ENCODE peak calls at places on chromosomes 3 and 15, in five cellular contexts. I is NCI-H510A; M is activated CD8-positive, alpha-beta memory T cell treated with anti-CD3 and anti-CD28 coated beads, Interleukin-2, amount 50 U/mL, for 48 hours; R is stimulated activated CD8-positive, alpha-beta memory T cell treated with anti-CD3 and anti-CD28 coated beads, Interleukin-2, amount 100 ng/mL, for 1 hour; P is upper lobe of right lung. J is an unnamed sample.

GRCh38 chr15:89400121-89400996 is 65.7 kb upstream of the POLG start:
- DNase-seq in I (peak), M (no peak), R (no peak), P (no peak), J (no peak)

GRCh38 chr15:100873029-100873677 is 6.5 kb upstream of the ALDH1A3 start:
- DNase-seq in I (no peak), M (no peak), R (peak), P (no peak), J (peak)

GRCh38 chr3:61666615-61667320 is 105.4 kb downstream of the PTPRG start:
- DNase-seq in I (no peak), M (no peak), R (no peak), P (no peak), J (no peak)

GRCh38 chr3:134693804-134694203 is 43.0 kb upstream of the KY start:
- DNase-seq in I (no peak), M (no peak), R (no peak), P (no peak), J (no peak)

GRCh38 chr15:71658036-71658435 is 152.3 kb upstream of the NR2E3 start:
- DNase-seq in I (no peak), M (no peak), R (no peak), P (no peak), J (no peak)

GRCh38 chr3:6542795-6543194 is 318.1 kb upstream of the GRM7 start:
- DNase-seq in I (peak), M (no peak), R (no peak), P (no peak), J (no peak)

GRCh38 chr3:159273608-159274007 is 471.8 kb downstream of the MFSD1 start:
- DNase-seq in I (no peak), M (no peak), R (no peak), P (no peak), J (peak)

GRCh38 chr3:129859272-129859671 is 34.2 kb downstream of the TMCC1 start:
- DNase-seq in I (no peak), M (no peak), R (no peak), P (no peak), J (no peak)

GRCh38 chr3:127365383-127365782 is 77.5 kb upstream of the PRR20G start:
- DNase-seq in I (no peak), M (no peak), R (no peak), P (peak), J (no peak)

GRCh38 chr15:82081904-82082810 is 36.3 kb upstream of the MEX3B start:
- DNase-seq in I (no peak), M (no peak), R (no peak), P (no peak), J (no peak)

GRCh38 chr15:26166429-26166828 is 303.3 kb upstream of the ATP10A start:
- DNase-seq in I (no peak), M (no peak), R (no peak), P (no peak), J (no peak)

GRCh38 chr3:69410301-69410700 is 24.4 kb upstream of the FRMD4B start:
- DNase-seq in I (peak), M (peak), R (peak), P (peak), J (peak)

GRCh38 chr3:12705981-12706380 is 42.1 kb upstream of the RAF1 start:
- DNase-seq in I (no peak), M (no peak), R (no peak), P (no peak), J (no peak)

J was measured in sciatic nerve.